ENCODE peak calls at places on chromosomes 13 and 19, in nine cellular contexts. K is Calu3; Y is stimulated activated CD8-positive, alpha-beta memory T cell treated with anti-CD3 and anti-CD28 coated beads, Interleukin-12 subunit alpha, Interleukin-12 subunit beta, amount 100 ng/mL, for 4 hours; H is SJSA1; E is AG04450; I is kidney glomerular epithelial cell; O is GM23338; L is AG10803; M is HEK293T. R is an unnamed sample.

GRCh38 chr13:59477011-59477410 is 686.7 kb downstream of the DIAPH3 start:
- DNase-seq in K (no peak), Y (no peak), H (no peak), E (no peak), I (no peak), O (peak; percentile 41), L (no peak), M (peak; percentile 23), R (no peak)

GRCh38 chr19:31350033-31350692 is 927 bp upstream of the TSHZ3 start:
- DNase-seq in K (no peak), Y (no peak), H (peak; percentile 32), E (no peak), I (no peak), O (no peak), L (peak; percentile 26), M (peak; percentile 46), R (no peak)

GRCh38 chr19:28694812-28695211 is 518.1 kb downstream of the UQCRFS1 start:
- DNase-seq in K (no peak), Y (no peak), H (no peak), E (no peak), I (peak; percentile 6), O (no peak), L (no peak), M (no peak), R (peak; percentile 67)

GRCh38 chr13:113152894-113153809 is 5.3 kb upstream of the PROZ start:
- DNase-seq in K (peak; percentile 2), Y (no peak), H (no peak), E (no peak), I (no peak), O (peak; percentile 73), L (no peak), M (no peak), R (peak; percentile 75)

GRCh38 chr19:34667349-34668076 is 9.4 kb downstream of the SCGB2B2 start:
- DNase-seq in K (no peak), Y (no peak), H (peak; percentile 62), E (no peak), I (no peak), O (peak; percentile 28), L (peak; percentile 29), M (no peak), R (no peak)

GRCh38 chr19:33621811-33622504 is at the start of gene CHST8:
- DNase-seq in K (no peak), Y (no peak), H (no peak), E (no peak), I (no peak), O (peak; percentile 82), L (peak; percentile 20), M (peak; percentile 82), R (peak; percentile 65)

GRCh38 chr13:30623392-30623791 is 5.7 kb downstream of the USPL1 start:
- DNase-seq in K (no peak), Y (no peak), H (no peak), E (no peak), I (no peak), O (no peak), L (no peak), M (no peak), R (no peak)

GRCh38 chr19:45492137-45492626 is 4.7 kb downstream of the RTN2 start:
- DNase-seq in K (no peak), Y (no peak), H (no peak), E (no peak), I (no peak), O (no peak), L (no peak), M (no peak), R (no peak)

GRCh38 chr19:42693760-42694350 is 46.4 kb downstream of the PSG3 start:
- DNase-seq in K (peak; percentile 85), Y (no peak), H (peak; percentile 28), E (peak; percentile 2), I (peak; percentile 33), O (peak; percentile 86), L (peak; percentile 54), M (peak; percentile 65), R (peak; percentile 53)

GRCh38 chr13:96141032-96141431 is 51.1 kb downstream of the HS6ST3 start:
- DNase-seq in K (no peak), Y (no peak), H (no peak), E (no peak), I (peak; percentile 14), O (peak; percentile 66), L (peak; percentile 11), M (no peak), R (peak; percentile 14)

GRCh38 chr13:39253774-39254173 is 215.5 kb downstream of the NHLRC3 start:
- DNase-seq in K (no peak), Y (no peak), H (no peak), E (peak; percentile 2), I (no peak), O (no peak), L (peak; percentile 3), M (no peak), R (no peak)

GRCh38 chr19:56191115-56191514 is 6.5 kb downstream of the ZSCAN5B start:
- DNase-seq in K (no peak), Y (no peak), H (no peak), E (no peak), I (no peak), O (peak; percentile 40), L (no peak), M (no peak), R (no peak)

GRCh38 chr19:54905908-54906511 is at the start of gene NCR1:
- DNase-seq in K (no peak), Y (peak; percentile 24), H (no peak), E (no peak), I (no peak), O (peak; percentile 27), L (no peak), M (no peak), R (peak; percentile 66)

GRCh38 chr19:17107546-17108452 is 32.2 kb downstream of the MYO9B start:
- DNase-seq in K (peak; percentile 81), Y (no peak), H (peak; percentile 87), E (peak; percentile 83), I (peak; percentile 96), O (no peak), L (peak; percentile 98), M (peak; percentile 21), R (peak; percentile 79)

GRCh38 chr19:18349524-18350128 is 9.2 kb downstream of the PGPEP1 start:
- DNase-seq in K (peak; percentile 70), Y (no peak), H (peak; percentile 44), E (no peak), I (peak; percentile 54), O (peak; percentile 79), L (peak; percentile 53), M (peak; percentile 69), R (peak; percentile 37)

GRCh38 chr13:92097337-92097903 is 699.0 kb downstream of the GPC5 start:
- DNase-seq in K (no peak), Y (no peak), H (no peak), E (no peak), I (no peak), O (no peak), L (no peak), M (no peak), R (no peak)

GRCh38 chr19:8334458-8335342 is 8.4 kb downstream of the KANK3 start:
- DNase-seq in K (peak; percentile 68), Y (no peak), H (no peak), E (no peak), I (no peak), O (peak; percentile 88), L (peak; percentile 34), M (peak; percentile 78), R (peak; percentile 83)

GRCh38 chr19:18340237-18340989 is at the start of gene PGPEP1:
- DNase-seq in K (peak; percentile 77), Y (peak; percentile 58), H (peak; percentile 22), E (no peak), I (no peak), O (peak; percentile 87), L (peak; percentile 43), M (peak; percentile 91), R (peak; percentile 58)

GRCh38 chr13:46982856-46983582 is 86.2 kb upstream of the HTR2A start:
- DNase-seq in K (no peak), Y (no peak), H (no peak), E (no peak), I (no peak), O (no peak), L (no peak), M (no peak), R (no peak)

GRCh38 chr13:47288546-47288945 is 391.7 kb upstream of the HTR2A start:
- DNase-seq in K (no peak), Y (no peak), H (no peak), E (no peak), I (no peak), O (no peak), L (peak; percentile 22), M (no peak), R (no peak)

GRCh38 chr13:29361716-29362115 is 233.8 kb downstream of the SLC7A1 start:
- DNase-seq in K (no peak), Y (no peak), H (no peak), E (no peak), I (no peak), O (no peak), L (no peak), M (no peak), R (no peak)

R was measured in ELF-1.